ENCODE peak calls at places on chromosomes 13 and 19, in eight cellular contexts. U is fibroblast of the aortic adventitia, E is EH, J is colonic mucosa, Q is AG04449, R is ACHN, Z is IMR-90, F is amniotic stem cell. V is an unnamed sample.

GRCh38 chr19:18470153-18470552 is 32.2 kb upstream of the ISYNA1 start:
- DNase-seq in U (peak), E (no peak), J (no peak), Q (no peak), R (no peak), Z (no peak), F (no peak), V (no peak)

GRCh38 chr13:89455741-89456140 is 1784.6 kb downstream of the SLITRK5 start:
- DNase-seq in U (no peak), E (no peak), J (no peak), Q (no peak), R (no peak), Z (no peak), F (no peak), V (peak)

GRCh38 chr13:76723551-76724232 is 162.5 kb downstream of the KCTD12 start:
- DNase-seq in U (peak), E (peak), J (no peak), Q (peak), R (peak), Z (peak), F (peak), V (peak)

GRCh38 chr13:24463078-24463477 is 49.5 kb downstream of the PARP4 start:
- DNase-seq in U (no peak), E (no peak), J (no peak), Q (no peak), R (no peak), Z (no peak), F (no peak), V (no peak)

GRCh38 chr19:16682539-16682938 is 21.6 kb downstream of the TMEM38A start:
- DNase-seq in U (no peak), E (no peak), J (no peak), Q (no peak), R (no peak), Z (no peak), F (no peak), V (no peak)

GRCh38 chr19:49588370-49589122 is 2.4 kb upstream of the PRR12 start:
- DNase-seq in U (no peak), E (no peak), J (peak), Q (no peak), R (no peak), Z (no peak), F (no peak), V (no peak)

GRCh38 chr19:23527797-23528196 is 132.5 kb upstream of the ZNF91 start:
- DNase-seq in U (no peak), E (no peak), J (no peak), Q (no peak), R (no peak), Z (no peak), F (no peak), V (peak)

GRCh38 chr19:55554749-55555152 is 9.4 kb upstream of the SBK3 start:
- DNase-seq in U (no peak), E (no peak), J (no peak), Q (no peak), R (no peak), Z (no peak), F (no peak), V (no peak)

GRCh38 chr13:103931396-103931795 is 865.2 kb upstream of the SLC10A2 start:
- DNase-seq in U (no peak), E (no peak), J (no peak), Q (no peak), R (no peak), Z (no peak), F (no peak), V (no peak)

GRCh38 chr13:111568290-111568689 is 247.8 kb downstream of the TEX29 start:
- DNase-seq in U (no peak), E (no peak), J (no peak), Q (no peak), R (no peak), Z (no peak), F (no peak), V (no peak)

GRCh38 chr19:38290631-38291147 is 13.4 kb upstream of the C19orf33 start:
- DNase-seq in U (peak), E (peak), J (no peak), Q (peak), R (peak), Z (peak), F (peak), V (peak)

GRCh38 chr19:19405919-19406877 is 723 bp downstream of the GATAD2A start:
- DNase-seq in U (peak), E (peak), J (peak), Q (no peak), R (peak), Z (peak), F (no peak), V (peak)

GRCh38 chr13:109835321-109835720 is 48.9 kb upstream of the IRS2 start:
- DNase-seq in U (no peak), E (no peak), J (no peak), Q (no peak), R (no peak), Z (peak), F (no peak), V (peak)

GRCh38 chr13:29654807-29655547 is 59.5 kb upstream of the SLC7A1 start:
- DNase-seq in U (peak), E (peak), J (no peak), Q (peak), R (no peak), Z (peak), F (no peak), V (peak)

GRCh38 chr13:49587311-49587847 is 2.0 kb upstream of the RCBTB1 start:
- DNase-seq in U (peak), E (peak), J (no peak), Q (no peak), R (no peak), Z (peak), F (no peak), V (peak)

GRCh38 chr13:90362718-90363117 is 984.8 kb upstream of the MIR17HG start:
- DNase-seq in U (peak), E (peak), J (no peak), Q (no peak), R (no peak), Z (peak), F (no peak), V (peak)

GRCh38 chr19:48442116-48443035 is 3.4 kb upstream of the GRWD1 start:
- DNase-seq in U (no peak), E (no peak), J (no peak), Q (no peak), R (no peak), Z (no peak), F (no peak), V (no peak)

GRCh38 chr19:54616840-54617560 is 13.3 kb upstream of the LILRB1 start:
- DNase-seq in U (no peak), E (no peak), J (peak), Q (no peak), R (no peak), Z (no peak), F (no peak), V (no peak)

GRCh38 chr19:40565355-40565754 is 11.3 kb upstream of the SHKBP1 start:
- DNase-seq in U (no peak), E (no peak), J (no peak), Q (no peak), R (no peak), Z (no peak), F (no peak), V (no peak)

GRCh38 chr13:79406597-79406908 is 498 bp upstream of the RBM26 start:
- DNase-seq in U (no peak), E (no peak), J (no peak), Q (no peak), R (no peak), Z (no peak), F (no peak), V (no peak)

GRCh38 chr13:80177327-80177726 is 163.6 kb downstream of the SPRY2 start:
- DNase-seq in U (no peak), E (no peak), J (no peak), Q (no peak), R (no peak), Z (no peak), F (no peak), V (peak)

GRCh38 chr19:50555447-50556235 is 12.6 kb downstream of the LRRC4B start:
- DNase-seq in U (no peak), E (no peak), J (no peak), Q (no peak), R (peak), Z (no peak), F (no peak), V (no peak)

GRCh38 chr13:31038834-31039552 is 106.5 kb downstream of the TEX26 start:
- DNase-seq in U (no peak), E (peak), J (no peak), Q (no peak), R (peak), Z (peak), F (no peak), V (peak)

GRCh38 chr13:76846363-76846762 is 39.8 kb downstream of the KCTD12 start:
- DNase-seq in U (peak), E (peak), J (no peak), Q (no peak), R (no peak), Z (no peak), F (no peak), V (no peak)

GRCh38 chr19:7522923-7523667 is 671 bp downstream of the MCOLN1 start:
- DNase-seq in U (peak), E (peak), J (no peak), Q (no peak), R (no peak), Z (no peak), F (no peak), V (no peak)

GRCh38 chr13:112442483-112443090 is 66.4 kb downstream of the SPACA7 start:
- DNase-seq in U (no peak), E (peak), J (peak), Q (no peak), R (no peak), Z (peak), F (no peak), V (no peak)

GRCh38 chr13:101289764-101290163 is 126.5 kb downstream of the NALCN start:
- DNase-seq in U (peak), E (peak), J (no peak), Q (no peak), R (peak), Z (peak), F (peak), V (peak)

GRCh38 chr13:41700790-41701310 is 243.5 kb downstream of the RGCC start:
- DNase-seq in U (peak), E (peak), J (no peak), Q (peak), R (no peak), Z (peak), F (peak), V (peak)

GRCh38 chr19:14526423-14526822 is 3.0 kb upstream of the TECR start:
- DNase-seq in U (no peak), E (no peak), J (no peak), Q (no peak), R (no peak), Z (no peak), F (no peak), V (no peak)

GRCh38 chr19:11390359-11390758 is 6.2 kb upstream of the EPOR start:
- DNase-seq in U (no peak), E (no peak), J (no peak), Q (no peak), R (no peak), Z (no peak), F (no peak), V (no peak)

GRCh38 chr19:37929512-37929911 is 22.5 kb downstream of the SIPA1L3 start:
- DNase-seq in U (no peak), E (no peak), J (no peak), Q (no peak), R (no peak), Z (no peak), F (no peak), V (no peak)

GRCh38 chr19:16869331-16869972 is 19.3 kb upstream of the F2RL3 start:
- DNase-seq in U (no peak), E (no peak), J (no peak), Q (no peak), R (no peak), Z (no peak), F (no peak), V (no peak)

GRCh38 chr13:98761126-98761978 is 8.9 kb upstream of the SLC15A1 start:
- DNase-seq in U (peak), E (peak), J (no peak), Q (no peak), R (no peak), Z (peak), F (no peak), V (peak)

GRCh38 chr19:49567722-49568454 is 12.5 kb downstream of the NOSIP start:
- DNase-seq in U (peak), E (peak), J (peak), Q (no peak), R (no peak), Z (no peak), F (no peak), V (peak)